ENCODE peak calls at places on chromosomes 13 and 19, in eight cellular contexts. A is GM12864, W is AG09309, P is endodermal cell, U is MCF 10A, G is heart left ventricle, Q is activated B cell treated with CpG ODN at 0.5 μM for 24 hours, I is endothelial cell. J is an unnamed sample.

GRCh38 chr19:29620931-29621351 is 14.9 kb downstream of the POP4 start:
- DNase-seq in A (no peak), W (no peak), P (no peak), U (no peak), Q (no peak), I (no peak), G (no peak), J (peak; percentile 31)

GRCh38 chr13:23488442-23488841 is 54.9 kb upstream of the SACS start:
- DNase-seq in A (no peak), Q (no peak), G (no peak), I (no peak), P (no peak), W (no peak), U (peak; percentile 45), J (no peak)

GRCh38 chr19:42166336-42166735 is 34.1 kb upstream of the POU2F2 start:
- DNase-seq in A (no peak), U (no peak), G (no peak), Q (no peak), I (no peak), W (no peak), P (no peak), J (no peak)

GRCh38 chr13:69077267-69077666 is 1030.4 kb upstream of the ATXN8OS start:
- DNase-seq in Q (no peak), A (no peak), P (no peak), G (no peak), U (no peak), W (no peak), I (no peak), J (no peak)

GRCh38 chr13:110244926-110245325 is 62.0 kb downstream of the COL4A1 start:
- DNase-seq in G (no peak), I (no peak), W (no peak), A (no peak), P (no peak), U (no peak), Q (no peak), J (no peak)

GRCh38 chr19:53982611-53983010 is 8.8 kb upstream of the CACNG6 start:
- DNase-seq in A (no peak), Q (no peak), G (peak; percentile 64), W (no peak), I (no peak), P (peak; percentile 71), U (no peak), J (no peak)

GRCh38 chr19:53140351-53140750 is 7.6 kb upstream of the ZNF415 start:
- DNase-seq in U (no peak), I (no peak), W (no peak), A (no peak), Q (no peak), P (no peak), G (no peak), J (no peak)

GRCh38 chr13:74866151-74866550 is 615.8 kb downstream of the TBC1D4 start:
- DNase-seq in W (no peak), I (no peak), G (no peak), Q (no peak), A (no peak), P (no peak), U (no peak), J (no peak)

GRCh38 chr13:56700324-56700723 is 440.4 kb upstream of the PRR20A start:
- DNase-seq in A (no peak), U (no peak), G (no peak), W (no peak), I (no peak), P (no peak), Q (no peak), J (no peak)

GRCh38 chr19:58182577-58182988 is 278 bp upstream of the ZNF274 start:
- DNase-seq in P (no peak), I (no peak), A (no peak), U (no peak), Q (no peak), W (peak; percentile 59), G (no peak), J (no peak)

GRCh38 chr13:25394661-25395060 is 22.9 kb downstream of the ATP8A2 start:
- DNase-seq in I (no peak), Q (no peak), G (no peak), U (no peak), W (no peak), P (no peak), A (no peak), J (no peak)

GRCh38 chr19:17346109-17346671 is 8.8 kb downstream of the GTPBP3 start:
- DNase-seq in G (peak; percentile 80), Q (peak; percentile 79), A (no peak), U (peak; percentile 79), W (no peak), P (peak; percentile 95), I (peak; percentile 87), J (peak; percentile 75)

DNA sequence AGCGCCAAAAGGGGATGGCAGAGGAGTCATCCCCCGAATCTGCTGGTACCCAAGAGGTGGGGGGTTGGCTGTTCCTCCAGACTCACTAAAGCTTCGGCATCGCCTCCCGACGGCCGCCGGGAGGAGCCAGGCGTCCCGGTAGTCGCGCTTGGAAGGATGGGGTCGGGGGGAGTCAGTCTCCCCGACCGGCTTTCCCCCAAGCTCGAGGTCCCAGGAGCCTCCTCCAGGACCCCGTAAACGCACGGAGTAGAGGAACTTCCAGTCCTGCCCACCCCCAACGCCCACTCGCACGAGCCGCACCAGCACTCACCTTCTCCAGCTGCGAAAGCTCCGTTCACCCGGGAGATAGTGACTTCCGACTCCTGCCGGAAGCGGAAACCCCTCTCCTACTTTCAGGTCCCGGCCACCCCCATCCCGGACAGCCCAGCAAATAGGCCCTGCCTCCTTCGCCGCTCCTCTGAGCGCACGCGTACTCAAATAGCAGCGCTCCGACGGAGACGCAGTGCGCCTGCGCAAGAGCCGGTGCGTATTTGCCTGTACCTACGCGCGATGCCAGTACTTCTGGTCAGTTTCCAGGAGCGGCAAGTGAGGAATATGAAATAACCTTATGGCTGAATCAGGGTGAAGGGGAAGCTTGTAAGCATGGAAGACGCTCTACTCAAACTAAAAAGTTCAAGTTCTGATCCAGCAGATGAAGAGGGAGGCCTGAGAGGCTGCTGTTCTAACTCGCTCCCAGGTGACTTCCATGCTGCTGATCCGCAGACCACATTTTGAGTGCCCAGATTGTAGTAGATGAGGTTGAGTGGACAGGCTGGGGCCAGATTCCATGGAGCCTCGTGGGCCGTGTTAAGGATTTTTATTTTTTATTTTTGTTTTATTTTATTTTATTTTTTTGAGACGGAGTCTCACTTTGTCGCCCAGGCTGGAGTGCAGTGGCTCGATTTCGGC is at the start of gene ELOF1:
- DNase-seq in P (peak; percentile 99), Q (peak; percentile 88), I (peak; percentile 93), W (peak; percentile 88), U (peak; percentile 99), A (peak; percentile 97), G (peak; percentile 98), J (peak; percentile 90)
- TF ChIP-seq CTCF in P (peak; percentile 34), Q (no peak), I (no peak), W (peak; percentile 31), U (peak; percentile 3), A (peak; percentile 12), G (no peak), J (no peak)

DNA sequence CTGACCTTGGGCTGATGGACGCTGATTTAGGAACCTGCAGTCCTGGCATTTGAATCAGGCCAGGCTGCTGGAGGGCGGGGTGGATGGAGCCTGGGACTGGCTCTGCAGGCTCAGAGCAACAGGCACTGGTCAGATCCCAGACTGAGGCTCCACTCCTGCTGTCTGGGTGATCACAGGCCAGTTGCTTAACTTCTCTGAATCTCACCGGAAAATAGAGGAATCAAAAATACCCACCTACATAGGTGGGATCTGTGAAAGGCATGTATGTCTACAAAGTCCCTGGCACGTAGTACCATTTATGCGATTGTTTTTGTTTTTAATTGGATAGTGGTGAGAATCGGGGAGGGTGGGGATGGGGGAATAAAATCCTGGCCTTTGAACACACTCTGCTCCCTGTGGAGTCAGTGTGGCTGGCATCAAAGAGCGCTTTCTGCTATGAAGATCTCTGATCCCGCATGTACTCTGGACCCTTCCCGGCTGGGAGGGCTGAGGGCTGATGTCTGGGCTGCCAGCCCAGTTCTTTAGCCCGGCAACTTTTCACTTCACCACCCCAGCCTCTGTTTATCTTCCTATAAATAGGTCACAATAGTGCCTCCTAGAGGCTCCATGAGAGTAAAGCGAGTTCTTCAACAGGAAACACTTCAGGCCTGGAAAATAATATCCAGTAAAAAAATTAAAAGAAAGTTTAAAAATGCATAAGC is 292.3 kb downstream of the ZNF536 start:
- DNase-seq in U (no peak), G (peak; percentile 36), P (peak; percentile 69), A (no peak), I (no peak), Q (no peak), W (no peak), J (no peak)
- TF ChIP-seq CTCF in U (peak; percentile 11), G (peak; percentile 27), P (peak; percentile 75), A (peak; percentile 19), I (peak; percentile 56), Q (no peak), W (peak; percentile 23), J (no peak)

GRCh38 chr13:114143806-114144605 is 11.6 kb upstream of the RASA3 start:
- DNase-seq in G (no peak), A (no peak), P (peak; percentile 85), Q (peak; percentile 45), W (no peak), I (peak; percentile 57), U (no peak), J (no peak)
- TF ChIP-seq CTCF in G (no peak), A (peak; percentile 70), P (peak; percentile 78), Q (no peak), W (no peak), I (no peak), U (no peak), J (peak; percentile 47)

GRCh38 chr13:51832471-51833152 is 12.4 kb downstream of the TMEM272 start:
- DNase-seq in P (peak; percentile 68), A (no peak), W (peak; percentile 10), U (peak; percentile 55), G (peak; percentile 52), Q (no peak), I (no peak), J (no peak)
- TF ChIP-seq CTCF in P (peak; percentile 58), A (peak; percentile 50), W (peak; percentile 57), U (no peak), G (peak; percentile 63), Q (no peak), I (no peak), J (peak; percentile 40)

GRCh38 chr13:50612717-50613116 is 230.8 kb downstream of the DLEU7 start:
- DNase-seq in I (no peak), W (no peak), U (no peak), Q (no peak), G (no peak), P (peak; percentile 33), A (no peak), J (no peak)
- TF ChIP-seq CTCF in I (no peak), W (no peak), U (no peak), Q (no peak), G (no peak), P (no peak), A (no peak), J (no peak)

DNA sequence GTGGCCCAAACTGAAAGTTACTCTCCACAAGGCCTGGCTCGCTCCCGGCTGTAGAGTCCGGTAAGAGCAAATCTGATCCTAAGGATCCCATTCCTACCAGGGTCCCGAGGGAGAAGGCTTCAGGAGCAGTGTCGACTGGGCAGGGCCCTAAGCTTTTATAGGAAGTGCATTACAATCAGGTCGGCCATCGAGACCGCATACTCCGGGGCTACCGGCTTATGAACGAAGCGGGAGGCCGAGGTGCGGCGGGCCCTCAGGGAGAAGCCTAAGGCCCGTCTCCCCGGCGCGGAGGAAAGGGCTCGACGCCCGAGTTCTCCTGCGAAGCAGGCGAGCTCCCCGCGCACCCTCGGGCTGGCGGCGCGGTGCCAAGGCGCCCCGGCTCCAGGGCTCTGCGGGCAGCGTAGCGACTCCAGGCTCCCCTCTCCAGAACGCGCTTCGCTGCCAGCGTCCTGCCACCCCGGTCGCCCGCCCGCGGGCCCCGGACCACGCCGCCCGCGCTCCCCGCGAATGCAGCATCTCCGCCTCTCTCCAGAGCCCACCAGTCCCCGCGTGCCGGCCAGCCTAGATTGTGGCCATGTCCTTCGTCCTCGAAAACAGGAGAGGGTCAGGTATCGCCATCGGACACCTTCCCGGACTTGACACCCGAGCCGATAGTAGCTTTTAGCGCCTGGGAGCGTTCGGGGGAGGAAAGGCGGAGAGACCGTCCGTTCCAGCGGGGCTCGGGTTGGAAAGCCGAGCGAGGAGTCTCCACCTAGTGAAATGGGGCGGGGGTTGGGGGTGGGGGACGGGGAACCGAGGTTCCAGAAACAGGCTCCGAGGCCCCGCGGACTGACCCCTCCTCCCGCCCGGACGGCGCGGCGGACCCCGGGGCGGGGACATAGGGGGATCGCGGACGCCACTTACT is 1.3 kb downstream of the EFNB2 start:
- DNase-seq in A (no peak), Q (peak; percentile 41), G (peak; percentile 33), U (peak; percentile 77), W (no peak), P (peak; percentile 79), I (peak; percentile 24), J (peak; percentile 27)
- TF ChIP-seq CTCF in A (no peak), Q (no peak), G (no peak), U (peak; percentile 29), W (no peak), P (no peak), I (no peak), J (no peak)

J was measured in natural killer cell.